ENCODE peak calls at places on chromosomes 7 and 10, in eight cellular contexts. One of them, this sample, is unnamed.
A peak's percentile ranks its signal among the peaks of the same experiment; 100 is the strongest.

GRCh38 chr10:62038609-62039190 is 137.2 kb downstream of the ARID5B start:
- DNase-seq in H9: peak; percentile 56
- DNase-seq in hepatocyte: peak; percentile 83
- DNase-seq in Caco-2: peak; percentile 84
- DNase-seq in pancreas: peak; percentile 75
- DNase-seq in CD4-positive, CD25-positive, alpha-beta regulatory T cell: peak; percentile 90
- DNase-seq in effector memory CD4-positive, alpha-beta T cell: peak; percentile 57
- DNase-seq in adipocyte: peak; percentile 91
- DNase-seq in this sample: peak; percentile 74

GRCh38 chr10:102769375-102770107 is 25.8 kb downstream of the WBP1L start:
- DNase-seq in Caco-2: peak; percentile 81
- DNase-seq in pancreas: no peak
- DNase-seq in H9: no peak
- DNase-seq in CD4-positive, CD25-positive, alpha-beta regulatory T cell: no peak
- DNase-seq in adipocyte: no peak
- DNase-seq in hepatocyte: peak; percentile 66
- DNase-seq in effector memory CD4-positive, alpha-beta T cell: no peak
- DNase-seq in this sample: no peak

GRCh38 chr7:135693558-135693957 is 31.2 kb downstream of the STMP1 start:
- DNase-seq in Caco-2: no peak
- DNase-seq in H9: no peak
- DNase-seq in effector memory CD4-positive, alpha-beta T cell: no peak
- DNase-seq in hepatocyte: no peak
- DNase-seq in CD4-positive, CD25-positive, alpha-beta regulatory T cell: no peak
- DNase-seq in pancreas: no peak
- DNase-seq in adipocyte: no peak
- DNase-seq in this sample: no peak

GRCh38 chr10:60480865-60481563 is 91.3 kb upstream of the ANK3 start:
- DNase-seq in hepatocyte: peak; percentile 60
- DNase-seq in Caco-2: no peak
- DNase-seq in adipocyte: peak; percentile 88
- DNase-seq in CD4-positive, CD25-positive, alpha-beta regulatory T cell: no peak
- DNase-seq in effector memory CD4-positive, alpha-beta T cell: no peak
- DNase-seq in pancreas: peak; percentile 57
- DNase-seq in H9: no peak
- DNase-seq in this sample: no peak

GRCh38 chr7:103065666-103066065 is 8.9 kb downstream of the FBXL13 start:
- DNase-seq in H9: peak; percentile 60
- DNase-seq in pancreas: no peak
- DNase-seq in Caco-2: peak; percentile 56
- DNase-seq in effector memory CD4-positive, alpha-beta T cell: no peak
- DNase-seq in hepatocyte: peak; percentile 46
- DNase-seq in adipocyte: peak; percentile 42
- DNase-seq in CD4-positive, CD25-positive, alpha-beta regulatory T cell: peak; percentile 45
- DNase-seq in this sample: no peak

GRCh38 chr7:151131622-151132293 is 35.7 kb downstream of the GBX1 start:
- DNase-seq in effector memory CD4-positive, alpha-beta T cell: no peak
- DNase-seq in CD4-positive, CD25-positive, alpha-beta regulatory T cell: no peak
- DNase-seq in Caco-2: no peak
- DNase-seq in H9: no peak
- DNase-seq in adipocyte: no peak
- DNase-seq in pancreas: no peak
- DNase-seq in hepatocyte: no peak
- DNase-seq in this sample: peak; percentile 76

GRCh38 chr7:129470411-129470810 is 31.9 kb upstream of the SMKR1 start:
- DNase-seq in CD4-positive, CD25-positive, alpha-beta regulatory T cell: no peak
- DNase-seq in effector memory CD4-positive, alpha-beta T cell: no peak
- DNase-seq in adipocyte: no peak
- DNase-seq in H9: no peak
- DNase-seq in pancreas: no peak
- DNase-seq in Caco-2: no peak
- DNase-seq in hepatocyte: no peak
- DNase-seq in this sample: no peak

GRCh38 chr7:81367335-81367801 is 402.5 kb downstream of the HGF start:
- DNase-seq in CD4-positive, CD25-positive, alpha-beta regulatory T cell: no peak
- DNase-seq in Caco-2: no peak
- DNase-seq in H9: no peak
- DNase-seq in adipocyte: peak; percentile 85
- DNase-seq in effector memory CD4-positive, alpha-beta T cell: no peak
- DNase-seq in hepatocyte: peak; percentile 11
- DNase-seq in pancreas: no peak
- DNase-seq in this sample: no peak

GRCh38 chr7:1555046-1555812 is 776 bp downstream of the TMEM184A start:
- DNase-seq in H9: no peak
- DNase-seq in adipocyte: peak; percentile 54
- DNase-seq in Caco-2: peak; percentile 96
- DNase-seq in effector memory CD4-positive, alpha-beta T cell: no peak
- DNase-seq in pancreas: peak; percentile 80
- DNase-seq in CD4-positive, CD25-positive, alpha-beta regulatory T cell: no peak
- DNase-seq in hepatocyte: peak; percentile 93
- DNase-seq in this sample: no peak

GRCh38 chr10:929965-930364 is 1.5 kb downstream of the LARP4B start:
- DNase-seq in hepatocyte: no peak
- DNase-seq in Caco-2: no peak
- DNase-seq in adipocyte: peak; percentile 28
- DNase-seq in pancreas: no peak
- DNase-seq in CD4-positive, CD25-positive, alpha-beta regulatory T cell: no peak
- DNase-seq in effector memory CD4-positive, alpha-beta T cell: no peak
- DNase-seq in H9: no peak
- DNase-seq in this sample: peak; percentile 50

GRCh38 chr10:73119457-73119856 is 9.2 kb downstream of the NUDT13 start:
- DNase-seq in H9: no peak
- DNase-seq in effector memory CD4-positive, alpha-beta T cell: no peak
- DNase-seq in hepatocyte: no peak
- DNase-seq in adipocyte: no peak
- DNase-seq in Caco-2: no peak
- DNase-seq in CD4-positive, CD25-positive, alpha-beta regulatory T cell: no peak
- DNase-seq in pancreas: no peak
- DNase-seq in this sample: no peak

GRCh38 chr10:78339251-78339650 is 305.6 kb downstream of the RPS24 start:
- DNase-seq in Caco-2: no peak
- DNase-seq in hepatocyte: no peak
- DNase-seq in adipocyte: no peak
- DNase-seq in pancreas: no peak
- DNase-seq in CD4-positive, CD25-positive, alpha-beta regulatory T cell: no peak
- DNase-seq in H9: peak; percentile 7
- DNase-seq in effector memory CD4-positive, alpha-beta T cell: no peak
- DNase-seq in this sample: no peak

GRCh38 chr7:157875230-157876179 is 538.7 kb downstream of the DNAJB6 start:
- DNase-seq in hepatocyte: peak; percentile 79
- DNase-seq in Caco-2: no peak
- DNase-seq in pancreas: no peak
- DNase-seq in effector memory CD4-positive, alpha-beta T cell: no peak
- DNase-seq in adipocyte: no peak
- DNase-seq in CD4-positive, CD25-positive, alpha-beta regulatory T cell: peak; percentile 55
- DNase-seq in H9: peak; percentile 80
- DNase-seq in this sample: no peak

GRCh38 chr10:28408237-28408777 is 105.4 kb upstream of the MPP7 start:
- DNase-seq in adipocyte: no peak
- DNase-seq in pancreas: no peak
- DNase-seq in H9: no peak
- DNase-seq in effector memory CD4-positive, alpha-beta T cell: no peak
- DNase-seq in CD4-positive, CD25-positive, alpha-beta regulatory T cell: no peak
- DNase-seq in Caco-2: no peak
- DNase-seq in hepatocyte: no peak
- DNase-seq in this sample: no peak

GRCh38 chr10:28411648-28412047 is 108.8 kb upstream of the MPP7 start:
- DNase-seq in adipocyte: no peak
- DNase-seq in H9: no peak
- DNase-seq in effector memory CD4-positive, alpha-beta T cell: no peak
- DNase-seq in Caco-2: no peak
- DNase-seq in CD4-positive, CD25-positive, alpha-beta regulatory T cell: peak; percentile 72
- DNase-seq in hepatocyte: no peak
- DNase-seq in pancreas: no peak
- DNase-seq in this sample: no peak

GRCh38 chr10:28410420-28411135 is 107.7 kb upstream of the MPP7 start:
- DNase-seq in Caco-2: no peak
- DNase-seq in effector memory CD4-positive, alpha-beta T cell: no peak
- DNase-seq in hepatocyte: no peak
- DNase-seq in H9: no peak
- DNase-seq in CD4-positive, CD25-positive, alpha-beta regulatory T cell: no peak
- DNase-seq in pancreas: no peak
- DNase-seq in adipocyte: no peak
- DNase-seq in this sample: no peak

GRCh38 chr10:28411136-28411460 is 108.2 kb upstream of the MPP7 start:
- DNase-seq in hepatocyte: no peak
- DNase-seq in CD4-positive, CD25-positive, alpha-beta regulatory T cell: no peak
- DNase-seq in effector memory CD4-positive, alpha-beta T cell: no peak
- DNase-seq in pancreas: no peak
- DNase-seq in H9: no peak
- DNase-seq in adipocyte: no peak
- DNase-seq in Caco-2: no peak
- DNase-seq in this sample: no peak
- H3K4me1 ChIP-seq in hepatocyte: no peaks in the 10 kb centered on the region
- H3K4me1 ChIP-seq in CD4-positive, CD25-positive, alpha-beta regulatory T cell: no peaks in the 10 kb centered on the region
- H3K4me1 ChIP-seq in effector memory CD4-positive, alpha-beta T cell: no peaks in the 10 kb centered on the region
- H3K4me1 ChIP-seq in pancreas: no peaks in the 10 kb centered on the region
- H3K4me1 ChIP-seq in H9: no peaks in the 10 kb centered on the region
- H3K4me1 ChIP-seq in adipocyte: no peaks in the 10 kb centered on the region
- H3K4me1 ChIP-seq in Caco-2: no peaks in the 10 kb centered on the region
- H3K4me1 ChIP-seq in this sample: no peaks in the 10 kb centered on the region

GRCh38 chr10:121288864-121289659 is 309.2 kb downstream of the FGFR2 start:
- DNase-seq in CD4-positive, CD25-positive, alpha-beta regulatory T cell: no peak
- DNase-seq in Caco-2: no peak
- DNase-seq in effector memory CD4-positive, alpha-beta T cell: no peak
- DNase-seq in adipocyte: no peak
- DNase-seq in hepatocyte: no peak
- DNase-seq in pancreas: no peak
- DNase-seq in H9: no peak
- DNase-seq in this sample: no peak
- H3K4me1 ChIP-seq in CD4-positive, CD25-positive, alpha-beta regulatory T cell: no peaks in the 10 kb centered on the region
- H3K4me1 ChIP-seq in Caco-2: no peaks in the 10 kb centered on the region
- H3K4me1 ChIP-seq in effector memory CD4-positive, alpha-beta T cell: no peaks in the 10 kb centered on the region
- H3K4me1 ChIP-seq in adipocyte: no peaks in the 10 kb centered on the region
- H3K4me1 ChIP-seq in hepatocyte: peaks cover 37% of the 10 kb centered on the region
- H3K4me1 ChIP-seq in pancreas: no peaks in the 10 kb centered on the region
- H3K4me1 ChIP-seq in H9: peaks cover 26% of the 10 kb centered on the region
- H3K4me1 ChIP-seq in this sample: peaks cover 5% of the 10 kb centered on the region

DNA sequence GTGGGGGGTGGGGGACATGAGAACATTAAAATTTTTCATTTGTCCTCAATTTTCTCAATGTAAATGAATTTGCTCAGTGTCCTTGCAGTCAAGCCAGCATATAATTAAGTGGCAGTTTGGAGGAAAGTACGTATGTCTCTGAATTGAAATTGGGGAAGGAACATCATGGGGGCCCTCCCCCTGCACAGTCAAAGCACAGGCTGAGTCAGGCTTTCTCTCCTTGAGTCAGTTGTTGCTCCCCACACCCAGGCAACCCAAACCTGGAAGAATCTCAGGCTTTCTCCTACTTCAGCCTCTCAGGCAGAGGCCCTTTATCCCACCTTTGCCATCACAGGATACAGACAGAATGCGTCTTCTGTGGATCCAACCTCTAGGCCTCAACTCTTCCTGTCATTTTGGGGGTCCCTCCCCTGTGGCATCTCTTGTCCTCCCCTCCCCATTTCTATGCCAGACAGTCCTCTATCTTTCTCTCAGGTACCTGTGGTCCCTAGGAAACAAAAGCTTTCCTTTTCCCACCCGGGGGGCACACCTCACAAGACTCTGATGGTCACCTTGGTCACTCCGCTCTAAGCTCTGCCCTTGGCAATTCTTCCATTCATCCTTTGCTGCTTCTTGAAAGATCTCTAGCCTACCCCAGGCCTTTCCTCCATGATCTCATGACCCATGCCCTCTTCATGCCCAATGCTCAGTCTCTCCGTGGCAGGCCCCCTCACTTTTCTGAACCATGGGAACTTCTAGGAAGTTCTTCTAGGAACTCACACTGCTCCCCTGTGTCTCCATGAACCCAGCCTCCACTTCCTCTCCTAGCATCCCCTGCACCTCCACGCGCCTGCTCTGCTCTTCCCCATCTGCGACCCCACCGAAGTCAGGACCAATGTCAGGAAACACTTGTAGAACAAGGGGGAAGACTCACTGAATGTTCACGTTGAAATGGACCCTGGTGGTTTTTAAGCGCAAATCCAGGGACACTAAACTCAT is 40.4 kb downstream of the CREB3L2 start:
- DNase-seq in effector memory CD4-positive, alpha-beta T cell: no peak
- DNase-seq in pancreas: no peak
- DNase-seq in CD4-positive, CD25-positive, alpha-beta regulatory T cell: no peak
- DNase-seq in H9: no peak
- DNase-seq in Caco-2: no peak
- DNase-seq in hepatocyte: no peak
- DNase-seq in adipocyte: no peak
- DNase-seq in this sample: peak; percentile 40
- H3K4me1 ChIP-seq in effector memory CD4-positive, alpha-beta T cell: no peaks in the 10 kb centered on the region
- H3K4me1 ChIP-seq in pancreas: no peaks in the 10 kb centered on the region
- H3K4me1 ChIP-seq in CD4-positive, CD25-positive, alpha-beta regulatory T cell: no peaks in the 10 kb centered on the region
- H3K4me1 ChIP-seq in H9: peaks cover 8% of the 10 kb centered on the region
- H3K4me1 ChIP-seq in Caco-2: peaks cover 93% of the 10 kb centered on the region
- H3K4me1 ChIP-seq in hepatocyte: peaks cover 39% of the 10 kb centered on the region
- H3K4me1 ChIP-seq in adipocyte: peaks cover 28% of the 10 kb centered on the region
- H3K4me1 ChIP-seq in this sample: peaks cover 31% of the 10 kb centered on the region

GRCh38 chr7:128405345-128406146 is 4.2 kb downstream of the IMPDH1 start:
- DNase-seq in effector memory CD4-positive, alpha-beta T cell: peak; percentile 56
- DNase-seq in Caco-2: no peak
- DNase-seq in pancreas: no peak
- DNase-seq in adipocyte: peak; percentile 77
- DNase-seq in CD4-positive, CD25-positive, alpha-beta regulatory T cell: peak; percentile 71
- DNase-seq in H9: peak; percentile 51
- DNase-seq in hepatocyte: peak; percentile 74
- DNase-seq in this sample: peak; percentile 46

GRCh38 chr7:128407751-128408708 is 1.8 kb downstream of the IMPDH1 start:
- DNase-seq in pancreas: no peak
- DNase-seq in CD4-positive, CD25-positive, alpha-beta regulatory T cell: no peak
- DNase-seq in Caco-2: no peak
- DNase-seq in H9: no peak
- DNase-seq in adipocyte: no peak
- DNase-seq in effector memory CD4-positive, alpha-beta T cell: no peak
- DNase-seq in hepatocyte: no peak
- DNase-seq in this sample: peak; percentile 32

GRCh38 chr7:128408709-128409434 is 910 bp downstream of the IMPDH1 start:
- DNase-seq in pancreas: no peak
- DNase-seq in adipocyte: peak; percentile 23
- DNase-seq in hepatocyte: no peak
- DNase-seq in CD4-positive, CD25-positive, alpha-beta regulatory T cell: no peak
- DNase-seq in Caco-2: no peak
- DNase-seq in effector memory CD4-positive, alpha-beta T cell: no peak
- DNase-seq in H9: no peak
- DNase-seq in this sample: peak; percentile 70

GRCh38 chr7:128406147-128406985 is 3.4 kb downstream of the IMPDH1 start:
- DNase-seq in pancreas: no peak
- DNase-seq in hepatocyte: no peak
- DNase-seq in H9: peak; percentile 53
- DNase-seq in adipocyte: no peak
- DNase-seq in CD4-positive, CD25-positive, alpha-beta regulatory T cell: no peak
- DNase-seq in Caco-2: no peak
- DNase-seq in effector memory CD4-positive, alpha-beta T cell: no peak
- DNase-seq in this sample: peak; percentile 35

DNA sequence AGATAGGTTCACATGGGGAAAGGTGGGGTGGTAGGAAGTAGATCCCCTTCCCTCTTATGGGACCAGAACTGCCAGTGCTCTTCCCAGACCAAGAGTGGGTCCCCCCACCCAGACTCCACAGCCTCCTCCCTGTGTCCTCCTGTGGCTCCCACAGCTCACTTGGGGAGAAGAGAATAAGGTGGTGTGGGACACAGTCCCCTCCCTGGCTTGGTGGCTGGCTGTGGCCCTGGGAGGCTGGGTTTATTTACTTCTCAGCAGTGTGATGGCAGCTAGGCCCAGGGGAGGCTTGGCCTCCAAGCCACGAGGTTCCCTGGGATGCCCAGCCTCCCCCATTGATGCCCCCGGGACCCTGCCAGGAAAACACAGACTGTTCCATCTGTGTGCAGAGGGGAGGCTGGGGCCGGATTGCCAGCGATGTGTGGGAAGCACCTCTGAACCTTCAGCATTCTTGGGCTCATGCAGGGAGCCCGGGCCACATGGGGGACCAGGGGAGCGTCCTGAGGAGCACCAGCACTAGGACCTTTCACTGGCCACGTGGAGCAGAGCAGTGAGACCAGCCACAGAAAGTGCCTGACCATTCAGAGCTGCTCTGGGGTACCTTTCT is 2.7 kb downstream of the IMPDH1 start:
- DNase-seq in adipocyte: no peak
- DNase-seq in CD4-positive, CD25-positive, alpha-beta regulatory T cell: no peak
- DNase-seq in H9: no peak
- DNase-seq in pancreas: no peak
- DNase-seq in Caco-2: no peak
- DNase-seq in effector memory CD4-positive, alpha-beta T cell: no peak
- DNase-seq in hepatocyte: no peak
- DNase-seq in this sample: peak; percentile 34
- H3K4me1 ChIP-seq in adipocyte: peaks cover 44% of the 10 kb centered on the region
- H3K4me1 ChIP-seq in CD4-positive, CD25-positive, alpha-beta regulatory T cell: peaks cover 55% of the 10 kb centered on the region
- H3K4me1 ChIP-seq in H9: peaks cover 4% of the 10 kb centered on the region
- H3K4me1 ChIP-seq in pancreas: no peaks in the 10 kb centered on the region
- H3K4me1 ChIP-seq in Caco-2: peaks cover 34% of the 10 kb centered on the region
- H3K4me1 ChIP-seq in effector memory CD4-positive, alpha-beta T cell: peaks cover 42% of the 10 kb centered on the region
- H3K4me1 ChIP-seq in hepatocyte: peaks cover 42% of the 10 kb centered on the region
- H3K4me1 ChIP-seq in this sample: peaks cover 44% of the 10 kb centered on the region

This sample was measured in upper lobe of left lung.